ENCODE peak calls at places on chromosomes 4 and X, in nine cellular contexts. One of them, this sample, is unnamed.

GRCh38 chrX:1094934-1095333 is 117.5 kb downstream of the CRLF2 start:
- DNase-seq in ELF-1: no peak
- DNase-seq in ACHN: no peak
- DNase-seq in HT1080: no peak
- DNase-seq in activated CD8-positive, alpha-beta memory T cell treated with anti-CD3 and anti-CD28 coated beads for 48 hours: no peak
- DNase-seq in activated CD4-positive, CD25-positive, alpha-beta regulatory T cell treated with anti-CD3 and anti-CD28 coated beads, Interleukin-2, amount 50 U/mL, for 72 hours: no peak
- DNase-seq in esophagus muscularis mucosa: no peak
- DNase-seq in CD8-positive, alpha-beta T cell: no peak
- DNase-seq in right atrium auricular region: no peak
- DNase-seq in this sample: no peak

GRCh38 chr4:143344011-143344410 is 7.3 kb downstream of the GAB1 start:
- DNase-seq in ELF-1: peak
- DNase-seq in ACHN: no peak
- DNase-seq in HT1080: no peak
- DNase-seq in activated CD8-positive, alpha-beta memory T cell treated with anti-CD3 and anti-CD28 coated beads for 48 hours: no peak
- DNase-seq in activated CD4-positive, CD25-positive, alpha-beta regulatory T cell treated with anti-CD3 and anti-CD28 coated beads, Interleukin-2, amount 50 U/mL, for 72 hours: no peak
- DNase-seq in esophagus muscularis mucosa: no peak
- DNase-seq in CD8-positive, alpha-beta T cell: no peak
- DNase-seq in right atrium auricular region: no peak
- DNase-seq in this sample: no peak

GRCh38 chr4:139146926-139147547 is 30.0 kb downstream of the ELF2 start:
- DNase-seq in ELF-1: no peak
- DNase-seq in ACHN: no peak
- DNase-seq in HT1080: no peak
- DNase-seq in activated CD8-positive, alpha-beta memory T cell treated with anti-CD3 and anti-CD28 coated beads for 48 hours: no peak
- DNase-seq in activated CD4-positive, CD25-positive, alpha-beta regulatory T cell treated with anti-CD3 and anti-CD28 coated beads, Interleukin-2, amount 50 U/mL, for 72 hours: no peak
- DNase-seq in esophagus muscularis mucosa: no peak
- DNase-seq in CD8-positive, alpha-beta T cell: no peak
- DNase-seq in right atrium auricular region: no peak
- DNase-seq in this sample: no peak

GRCh38 chr4:82786004-82786400 is 12.6 kb downstream of the SCD5 start:
- DNase-seq in ELF-1: no peak
- DNase-seq in ACHN: no peak
- DNase-seq in HT1080: no peak
- DNase-seq in activated CD8-positive, alpha-beta memory T cell treated with anti-CD3 and anti-CD28 coated beads for 48 hours: no peak
- DNase-seq in activated CD4-positive, CD25-positive, alpha-beta regulatory T cell treated with anti-CD3 and anti-CD28 coated beads, Interleukin-2, amount 50 U/mL, for 72 hours: no peak
- DNase-seq in esophagus muscularis mucosa: no peak
- DNase-seq in CD8-positive, alpha-beta T cell: no peak
- DNase-seq in right atrium auricular region: no peak
- DNase-seq in this sample: no peak

GRCh38 chr4:93710847-93711430 is 117.6 kb upstream of the ATOH1 start:
- DNase-seq in ELF-1: no peak
- DNase-seq in ACHN: no peak
- DNase-seq in HT1080: no peak
- DNase-seq in activated CD8-positive, alpha-beta memory T cell treated with anti-CD3 and anti-CD28 coated beads for 48 hours: no peak
- DNase-seq in activated CD4-positive, CD25-positive, alpha-beta regulatory T cell treated with anti-CD3 and anti-CD28 coated beads, Interleukin-2, amount 50 U/mL, for 72 hours: no peak
- DNase-seq in esophagus muscularis mucosa: no peak
- DNase-seq in CD8-positive, alpha-beta T cell: no peak
- DNase-seq in right atrium auricular region: no peak
- DNase-seq in this sample: no peak

GRCh38 chr4:46931981-46932380 is 22.9 kb upstream of the COX7B2 start:
- DNase-seq in ELF-1: peak
- DNase-seq in ACHN: peak
- DNase-seq in HT1080: peak
- DNase-seq in activated CD8-positive, alpha-beta memory T cell treated with anti-CD3 and anti-CD28 coated beads for 48 hours: no peak
- DNase-seq in activated CD4-positive, CD25-positive, alpha-beta regulatory T cell treated with anti-CD3 and anti-CD28 coated beads, Interleukin-2, amount 50 U/mL, for 72 hours: no peak
- DNase-seq in esophagus muscularis mucosa: no peak
- DNase-seq in CD8-positive, alpha-beta T cell: no peak
- DNase-seq in right atrium auricular region: no peak
- DNase-seq in this sample: no peak

GRCh38 chrX:154412468-154412867 is 1.1 kb downstream of the TAFAZZIN start:
- DNase-seq in ELF-1: no peak
- DNase-seq in ACHN: no peak
- DNase-seq in HT1080: no peak
- DNase-seq in activated CD8-positive, alpha-beta memory T cell treated with anti-CD3 and anti-CD28 coated beads for 48 hours: no peak
- DNase-seq in activated CD4-positive, CD25-positive, alpha-beta regulatory T cell treated with anti-CD3 and anti-CD28 coated beads, Interleukin-2, amount 50 U/mL, for 72 hours: no peak
- DNase-seq in esophagus muscularis mucosa: no peak
- DNase-seq in CD8-positive, alpha-beta T cell: peak
- DNase-seq in right atrium auricular region: no peak
- DNase-seq in this sample: no peak

GRCh38 chr4:5341151-5341925 is 290.1 kb downstream of the STK32B start:
- DNase-seq in ELF-1: no peak
- DNase-seq in ACHN: no peak
- DNase-seq in HT1080: no peak
- DNase-seq in activated CD8-positive, alpha-beta memory T cell treated with anti-CD3 and anti-CD28 coated beads for 48 hours: no peak
- DNase-seq in activated CD4-positive, CD25-positive, alpha-beta regulatory T cell treated with anti-CD3 and anti-CD28 coated beads, Interleukin-2, amount 50 U/mL, for 72 hours: no peak
- DNase-seq in esophagus muscularis mucosa: no peak
- DNase-seq in CD8-positive, alpha-beta T cell: no peak
- DNase-seq in right atrium auricular region: no peak
- DNase-seq in this sample: no peak

GRCh38 chr4:22616516-22616915 is 76.2 kb upstream of the GBA3 start:
- DNase-seq in ELF-1: no peak
- DNase-seq in ACHN: no peak
- DNase-seq in HT1080: no peak
- DNase-seq in activated CD8-positive, alpha-beta memory T cell treated with anti-CD3 and anti-CD28 coated beads for 48 hours: no peak
- DNase-seq in activated CD4-positive, CD25-positive, alpha-beta regulatory T cell treated with anti-CD3 and anti-CD28 coated beads, Interleukin-2, amount 50 U/mL, for 72 hours: no peak
- DNase-seq in esophagus muscularis mucosa: no peak
- DNase-seq in CD8-positive, alpha-beta T cell: no peak
- DNase-seq in right atrium auricular region: no peak
- DNase-seq in this sample: no peak

GRCh38 chrX:151871244-151871643 is 41.4 kb upstream of the MAGEA4 start:
- DNase-seq in ELF-1: no peak
- DNase-seq in ACHN: peak
- DNase-seq in HT1080: peak
- DNase-seq in activated CD8-positive, alpha-beta memory T cell treated with anti-CD3 and anti-CD28 coated beads for 48 hours: no peak
- DNase-seq in activated CD4-positive, CD25-positive, alpha-beta regulatory T cell treated with anti-CD3 and anti-CD28 coated beads, Interleukin-2, amount 50 U/mL, for 72 hours: no peak
- DNase-seq in esophagus muscularis mucosa: no peak
- DNase-seq in CD8-positive, alpha-beta T cell: no peak
- DNase-seq in right atrium auricular region: no peak
- DNase-seq in this sample: no peak

This sample was measured in left ventricle myocardium inferior.